ENCODE peak calls at places on chromosome 7, in five cellular contexts. One of them, this sample, is unnamed.

GRCh38 chr7:26658698-26659084 is 205.7 kb downstream of the SKAP2 start:
- DNase-seq in suprapubic skin: no peak
- DNase-seq in heart right ventricle: no peak
- DNase-seq in Panc1: no peak
- DNase-seq in pancreas: no peak
- DNase-seq in this sample: no peak

GRCh38 chr7:116259156-116259555 is 48.8 kb downstream of the TES start:
- DNase-seq in suprapubic skin: no peak
- DNase-seq in Panc1: no peak
- DNase-seq in heart right ventricle: no peak
- DNase-seq in pancreas: no peak
- DNase-seq in this sample: no peak

GRCh38 chr7:135079068-135079467 is 68.8 kb upstream of the TMEM140 start:
- DNase-seq in Panc1: no peak
- DNase-seq in heart right ventricle: no peak
- DNase-seq in pancreas: no peak
- DNase-seq in suprapubic skin: no peak
- DNase-seq in this sample: no peak

GRCh38 chr7:27243340-27244163 is 950 bp downstream of the EVX1 start:
- DNase-seq in Panc1: no peak
- DNase-seq in pancreas: no peak
- DNase-seq in heart right ventricle: no peak
- DNase-seq in suprapubic skin: no peak
- DNase-seq in this sample: no peak

GRCh38 chr7:55527314-55527713 is 45.0 kb downstream of the VOPP1 start:
- DNase-seq in pancreas: no peak
- DNase-seq in Panc1: no peak
- DNase-seq in heart right ventricle: no peak
- DNase-seq in suprapubic skin: no peak
- DNase-seq in this sample: no peak

GRCh38 chr7:142389544-142389943 is 131.7 kb upstream of the PRSS58 start:
- DNase-seq in heart right ventricle: no peak
- DNase-seq in pancreas: no peak
- DNase-seq in suprapubic skin: no peak
- DNase-seq in Panc1: no peak
- DNase-seq in this sample: no peak

GRCh38 chr7:27210441-27211083 is 10.7 kb upstream of the HOXA13 start:
- DNase-seq in Panc1: no peak
- DNase-seq in pancreas: peak; percentile 42
- DNase-seq in heart right ventricle: peak; percentile 44
- DNase-seq in suprapubic skin: no peak
- DNase-seq in this sample: no peak

GRCh38 chr7:20132596-20132995 is 84.6 kb downstream of the MACC1 start:
- DNase-seq in Panc1: no peak
- DNase-seq in heart right ventricle: no peak
- DNase-seq in pancreas: no peak
- DNase-seq in suprapubic skin: no peak
- DNase-seq in this sample: no peak

GRCh38 chr7:155702616-155703015 is 58.2 kb downstream of the RBM33 start:
- DNase-seq in Panc1: no peak
- DNase-seq in heart right ventricle: no peak
- DNase-seq in suprapubic skin: no peak
- DNase-seq in pancreas: no peak
- DNase-seq in this sample: no peak

GRCh38 chr7:29243777-29244655 is 49.4 kb downstream of the CHN2 start:
- DNase-seq in Panc1: no peak
- DNase-seq in heart right ventricle: no peak
- DNase-seq in pancreas: no peak
- DNase-seq in suprapubic skin: no peak
- DNase-seq in this sample: no peak

GRCh38 chr7:155860840-155861479 is 48.7 kb upstream of the SHH start:
- DNase-seq in pancreas: peak; percentile 60
- DNase-seq in heart right ventricle: no peak
- DNase-seq in suprapubic skin: peak; percentile 62
- DNase-seq in Panc1: no peak
- DNase-seq in this sample: peak; percentile 86

GRCh38 chr7:153829523-153829922 is 222.7 kb upstream of the DPP6 start:
- DNase-seq in Panc1: no peak
- DNase-seq in suprapubic skin: no peak
- DNase-seq in pancreas: no peak
- DNase-seq in heart right ventricle: no peak
- DNase-seq in this sample: no peak

GRCh38 chr7:153840861-153841260 is 211.3 kb upstream of the DPP6 start:
- DNase-seq in pancreas: no peak
- DNase-seq in suprapubic skin: no peak
- DNase-seq in Panc1: no peak
- DNase-seq in heart right ventricle: no peak
- DNase-seq in this sample: no peak

GRCh38 chr7:153832160-153832559 is 220.0 kb upstream of the DPP6 start:
- DNase-seq in pancreas: no peak
- DNase-seq in suprapubic skin: no peak
- DNase-seq in Panc1: no peak
- DNase-seq in heart right ventricle: no peak
- DNase-seq in this sample: no peak

GRCh38 chr7:153835712-153836265 is 216.4 kb upstream of the DPP6 start:
- DNase-seq in pancreas: no peak
- DNase-seq in Panc1: no peak
- DNase-seq in suprapubic skin: no peak
- DNase-seq in heart right ventricle: no peak
- DNase-seq in this sample: no peak

GRCh38 chr7:153835104-153835503 is 217.1 kb upstream of the DPP6 start:
- DNase-seq in heart right ventricle: no peak
- DNase-seq in Panc1: no peak
- DNase-seq in pancreas: no peak
- DNase-seq in suprapubic skin: no peak
- DNase-seq in this sample: no peak
- TF ChIP-seq CTCF in heart right ventricle: no peak
- TF ChIP-seq CTCF in Panc1: peak; percentile 19
- TF ChIP-seq CTCF in pancreas: no peak
- TF ChIP-seq CTCF in suprapubic skin: no peak
- TF ChIP-seq CTCF in this sample: no peak

GRCh38 chr7:46549347-46549746 is 628.3 kb upstream of the IGFBP3 start:
- DNase-seq in pancreas: no peak
- DNase-seq in heart right ventricle: no peak
- DNase-seq in Panc1: no peak
- DNase-seq in suprapubic skin: no peak
- DNase-seq in this sample: no peak
- H3K27ac ChIP-seq in pancreas: no peak overlapping the region
- H3K27ac ChIP-seq in heart right ventricle: no peak overlapping the region
- H3K27ac ChIP-seq in Panc1: no peak overlapping the region
- H3K27ac ChIP-seq in suprapubic skin: no peak overlapping the region
- H3K27ac ChIP-seq in this sample: no peak overlapping the region

GRCh38 chr7:32618470-32618869 is 123.2 kb downstream of the AVL9 start:
- DNase-seq in heart right ventricle: no peak
- DNase-seq in pancreas: no peak
- DNase-seq in Panc1: no peak
- DNase-seq in suprapubic skin: no peak
- DNase-seq in this sample: no peak
- H3K4me1 ChIP-seq in heart right ventricle: peaks cover 4% of the 10 kb centered on the region
- H3K4me1 ChIP-seq in pancreas: no peaks in the 10 kb centered on the region
- H3K4me1 ChIP-seq in Panc1: no peaks in the 10 kb centered on the region
- H3K4me1 ChIP-seq in suprapubic skin: peaks cover 5% of the 10 kb centered on the region
- H3K4me1 ChIP-seq in this sample: no peaks in the 10 kb centered on the region

GRCh38 chr7:635227-635626 is 91.3 kb upstream of the DNAAF5 start:
- DNase-seq in pancreas: no peak
- DNase-seq in Panc1: no peak
- DNase-seq in heart right ventricle: no peak
- DNase-seq in suprapubic skin: no peak
- DNase-seq in this sample: no peak

GRCh38 chr7:638256-639011 is 88.1 kb upstream of the DNAAF5 start:
- DNase-seq in Panc1: no peak
- DNase-seq in heart right ventricle: no peak
- DNase-seq in pancreas: no peak
- DNase-seq in suprapubic skin: no peak
- DNase-seq in this sample: no peak

GRCh38 chr7:633381-634018 is 93.0 kb upstream of the DNAAF5 start:
- DNase-seq in Panc1: no peak
- DNase-seq in pancreas: no peak
- DNase-seq in heart right ventricle: no peak
- DNase-seq in suprapubic skin: no peak
- DNase-seq in this sample: peak; percentile 33

GRCh38 chr7:637826-638225 is 88.7 kb upstream of the DNAAF5 start:
- DNase-seq in heart right ventricle: no peak
- DNase-seq in suprapubic skin: no peak
- DNase-seq in pancreas: no peak
- DNase-seq in Panc1: no peak
- DNase-seq in this sample: peak; percentile 60

GRCh38 chr7:636396-636795 is 90.1 kb upstream of the DNAAF5 start:
- DNase-seq in heart right ventricle: peak; percentile 26
- DNase-seq in Panc1: peak; percentile 61
- DNase-seq in suprapubic skin: no peak
- DNase-seq in pancreas: peak; percentile 50
- DNase-seq in this sample: no peak
- TF ChIP-seq CTCF in heart right ventricle: peak; percentile 37
- TF ChIP-seq CTCF in Panc1: no peak
- TF ChIP-seq CTCF in suprapubic skin: no peak
- TF ChIP-seq CTCF in pancreas: peak; percentile 19
- TF ChIP-seq CTCF in this sample: peak; percentile 47

GRCh38 chr7:47671358-47671757 is 89.4 kb upstream of the TNS3 start:
- DNase-seq in heart right ventricle: no peak
- DNase-seq in suprapubic skin: no peak
- DNase-seq in Panc1: no peak
- DNase-seq in pancreas: no peak
- DNase-seq in this sample: no peak
- H3K27ac ChIP-seq in heart right ventricle: no peak overlapping the region
- H3K27ac ChIP-seq in suprapubic skin: no peak overlapping the region
- H3K27ac ChIP-seq in Panc1: peak overlapping the region; percentile 87
- H3K27ac ChIP-seq in pancreas: no peak overlapping the region
- H3K27ac ChIP-seq in this sample: no peak overlapping the region

DNA sequence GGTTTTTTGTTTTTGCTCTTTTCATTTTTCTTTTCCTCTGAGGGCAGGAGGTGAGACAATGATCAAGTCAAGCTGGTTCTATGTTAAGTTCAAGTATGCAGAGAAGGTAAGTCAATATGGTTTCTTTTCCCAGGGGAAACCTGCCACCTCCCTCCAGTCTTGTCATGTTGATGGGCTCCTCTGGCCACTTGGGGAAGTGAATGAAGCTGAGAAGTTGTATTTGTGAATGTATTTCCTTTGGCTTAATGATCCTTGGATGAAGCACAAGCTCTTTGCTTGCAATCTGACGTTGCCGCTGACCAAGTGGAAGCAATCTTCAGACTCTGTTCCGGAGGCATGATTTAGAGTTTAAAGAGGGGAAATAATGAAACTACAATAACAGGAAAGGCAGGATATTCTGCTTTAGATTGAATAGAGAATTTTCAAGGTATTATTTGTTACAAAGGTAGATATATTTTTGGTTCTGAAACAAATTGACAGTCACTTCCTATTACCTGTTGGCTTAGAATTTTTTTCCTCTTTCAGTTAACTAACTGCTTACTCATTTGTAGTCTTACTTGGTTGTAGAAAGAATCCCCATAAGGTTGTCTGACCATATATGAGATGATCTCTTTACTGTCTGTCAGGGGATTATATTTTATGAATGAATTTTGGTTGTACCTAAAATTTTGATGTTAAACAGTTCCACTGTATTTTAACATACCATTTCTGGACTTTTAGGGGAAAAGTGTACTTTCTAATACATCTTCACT is 369.6 kb downstream of the AUTS2 start:
- DNase-seq in pancreas: no peak
- DNase-seq in heart right ventricle: no peak
- DNase-seq in suprapubic skin: no peak
- DNase-seq in Panc1: no peak
- DNase-seq in this sample: peak; percentile 34
- H3K4me1 ChIP-seq in pancreas: no peaks in the 10 kb centered on the region
- H3K4me1 ChIP-seq in heart right ventricle: peaks cover 19% of the 10 kb centered on the region
- H3K4me1 ChIP-seq in suprapubic skin: peaks cover 6% of the 10 kb centered on the region
- H3K4me1 ChIP-seq in Panc1: no peaks in the 10 kb centered on the region
- H3K4me1 ChIP-seq in this sample: peaks cover 4% of the 10 kb centered on the region

GRCh38 chr7:76514926-76515325 is 4.6 kb downstream of the UPK3B start:
- DNase-seq in Panc1: no peak
- DNase-seq in pancreas: no peak
- DNase-seq in suprapubic skin: peak; percentile 73
- DNase-seq in heart right ventricle: no peak
- DNase-seq in this sample: no peak

GRCh38 chr7:76512941-76513816 is 2.8 kb downstream of the UPK3B start:
- DNase-seq in suprapubic skin: no peak
- DNase-seq in Panc1: no peak
- DNase-seq in pancreas: peak; percentile 13
- DNase-seq in heart right ventricle: no peak
- DNase-seq in this sample: peak; percentile 69

GRCh38 chr7:76509931-76510877 is at the start of gene UPK3B:
- DNase-seq in suprapubic skin: no peak
- DNase-seq in pancreas: peak; percentile 17
- DNase-seq in heart right ventricle: no peak
- DNase-seq in Panc1: no peak
- DNase-seq in this sample: peak; percentile 41

GRCh38 chr7:76513817-76514799 is 3.8 kb downstream of the UPK3B start:
- DNase-seq in suprapubic skin: peak; percentile 69
- DNase-seq in heart right ventricle: no peak
- DNase-seq in Panc1: no peak
- DNase-seq in pancreas: no peak
- DNase-seq in this sample: no peak

DNA sequence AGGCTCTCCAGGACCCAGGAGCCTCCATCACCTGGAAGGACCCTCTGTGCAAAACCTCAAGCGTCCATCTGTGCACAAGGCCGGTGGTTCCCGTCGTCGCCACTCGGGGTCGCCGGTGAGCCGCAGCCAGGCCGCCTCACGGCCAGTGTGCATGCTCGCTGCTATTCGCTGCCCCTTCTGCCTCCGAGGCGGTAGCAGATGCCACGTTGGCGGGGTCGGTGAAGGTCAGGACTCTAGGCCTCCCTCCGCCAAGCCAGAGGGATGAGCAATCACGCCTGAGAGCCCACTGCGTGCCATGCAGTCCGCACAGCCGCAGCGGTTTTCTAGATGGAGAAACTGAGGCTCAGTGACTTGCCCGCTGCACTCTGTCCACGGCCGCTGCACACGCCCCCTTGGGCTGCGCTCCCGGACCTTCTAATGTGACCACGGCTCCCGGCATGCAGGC is 5.7 kb downstream of the UPK3B start:
- DNase-seq in suprapubic skin: no peak
- DNase-seq in pancreas: no peak
- DNase-seq in Panc1: no peak
- DNase-seq in heart right ventricle: no peak
- DNase-seq in this sample: peak; percentile 89
- TF ChIP-seq CTCF in suprapubic skin: no peak
- TF ChIP-seq CTCF in pancreas: peak; percentile 39
- TF ChIP-seq CTCF in Panc1: no peak
- TF ChIP-seq CTCF in heart right ventricle: peak; percentile 96
- TF ChIP-seq CTCF in this sample: peak; percentile 59

GRCh38 chr7:106589495-106589879 is 71.5 kb downstream of the CCDC71L start:
- DNase-seq in pancreas: no peak
- DNase-seq in Panc1: no peak
- DNase-seq in suprapubic skin: no peak
- DNase-seq in heart right ventricle: no peak
- DNase-seq in this sample: no peak
- H3K27ac ChIP-seq in pancreas: no peak overlapping the region
- H3K27ac ChIP-seq in Panc1: no peak overlapping the region
- H3K27ac ChIP-seq in suprapubic skin: no peak overlapping the region
- H3K27ac ChIP-seq in heart right ventricle: no peak overlapping the region
- H3K27ac ChIP-seq in this sample: no peak overlapping the region

GRCh38 chr7:50214771-50215170 is 89.7 kb upstream of the IKZF1 start:
- DNase-seq in heart right ventricle: no peak
- DNase-seq in suprapubic skin: no peak
- DNase-seq in pancreas: no peak
- DNase-seq in Panc1: no peak
- DNase-seq in this sample: no peak
- H3K4me1 ChIP-seq in heart right ventricle: no peaks in the 10 kb centered on the region
- H3K4me1 ChIP-seq in suprapubic skin: peaks cover 2% of the 10 kb centered on the region
- H3K4me1 ChIP-seq in pancreas: no peaks in the 10 kb centered on the region
- H3K4me1 ChIP-seq in Panc1: no peaks in the 10 kb centered on the region
- H3K4me1 ChIP-seq in this sample: peaks cover 53% of the 10 kb centered on the region

This sample was measured in left lung.